ENCODE peak calls at places on chromosomes 7 and 10, in five cellular contexts. F is fibroblast of mammary gland, S is NCI-H446, O is HEK293T, U is midbrain. A is an unnamed sample.
A peak's percentile ranks its signal among the peaks of the same experiment; 100 is the strongest.

GRCh38 chr7:34750209-34750608 is 92.2 kb downstream of the NPSR1 start:
- DNase-seq in F (no peak), U (no peak), O (no peak), S (no peak), A (no peak)

GRCh38 chr10:110818311-110819257 is 53.1 kb upstream of the PDCD4 start:
- DNase-seq in O (no peak), U (no peak), S (no peak), F (no peak), A (no peak)

GRCh38 chr10:133313192-133313591 is 4.5 kb downstream of the ZNF511 start:
- DNase-seq in U (no peak), S (no peak), F (no peak), O (no peak), A (no peak)

GRCh38 chr10:73847031-73847430 is 27.3 kb downstream of the CAMK2G start:
- DNase-seq in F (no peak), S (no peak), O (no peak), U (no peak), A (no peak)

GRCh38 chr7:130959743-130960207 is 225.8 kb upstream of the KLF14 start:
- DNase-seq in U (no peak), F (peak; percentile 86), O (peak; percentile 45), S (no peak), A (no peak)

GRCh38 chr7:117479480-117480224 is at the start of gene CFTR:
- DNase-seq in U (no peak), F (no peak), O (no peak), S (no peak), A (no peak)

GRCh38 chr10:123944661-123945060 is 53.1 kb upstream of the CPXM2 start:
- DNase-seq in U (no peak), S (no peak), F (no peak), O (no peak), A (no peak)

GRCh38 chr7:17043012-17043877 is 161.5 kb upstream of the AGR3 start:
- DNase-seq in F (peak; percentile 52), S (no peak), O (no peak), U (no peak), A (no peak)

GRCh38 chr10:108392286-108392685 is 1227.8 kb upstream of the SORCS1 start:
- DNase-seq in F (peak; percentile 70), S (no peak), U (no peak), O (no peak), A (no peak)

GRCh38 chr7:142785841-142786250 is 15.1 kb downstream of the PRSS2 start:
- DNase-seq in F (no peak), O (no peak), U (no peak), S (no peak), A (no peak)

GRCh38 chr7:5423844-5424688 is 432 bp upstream of the TNRC18 start:
- DNase-seq in U (peak; percentile 97), S (peak; percentile 99), O (peak; percentile 85), F (peak; percentile 99), A (peak; percentile 96)

GRCh38 chr10:70432101-70432500 is 9.4 kb downstream of the NODAL start:
- DNase-seq in O (no peak), U (peak; percentile 77), F (no peak), S (no peak), A (no peak)

GRCh38 chr7:105920766-105921165 is 42.3 kb upstream of the CDHR3 start:
- DNase-seq in S (no peak), U (no peak), O (no peak), F (no peak), A (no peak)

GRCh38 chr10:87054373-87055295 is 34.5 kb downstream of the FAM25A start:
- DNase-seq in F (peak; percentile 71), O (peak; percentile 12), S (no peak), U (no peak), A (no peak)

GRCh38 chr7:25841575-25841974 is 310.4 kb upstream of the NFE2L3 start:
- DNase-seq in O (no peak), F (no peak), S (no peak), U (no peak), A (no peak)

GRCh38 chr10:63587191-63587590 is 66.0 kb downstream of the REEP3 start:
- DNase-seq in O (no peak), S (no peak), F (no peak), U (no peak), A (no peak)

GRCh38 chr10:70617798-70618568 is 15.4 kb upstream of the PRF1 start:
- DNase-seq in O (no peak), U (no peak), S (peak; percentile 1), F (peak; percentile 80), A (no peak)

GRCh38 chr10:99849525-99849924 is 67.1 kb downstream of the ABCC2 start:
- DNase-seq in S (no peak), O (no peak), U (no peak), F (no peak), A (no peak)

GRCh38 chr7:80981405-80981804 is 62.6 kb upstream of the SEMA3C start:
- DNase-seq in S (no peak), U (no peak), F (no peak), O (no peak), A (no peak)

GRCh38 chr7:42460948-42461347 is 223.9 kb upstream of the GLI3 start:
- DNase-seq in S (no peak), O (no peak), U (no peak), F (no peak), A (no peak)

GRCh38 chr10:48333856-48334255 is 27.4 kb downstream of the MAPK8 start:
- DNase-seq in S (no peak), O (no peak), U (no peak), F (no peak), A (no peak)

GRCh38 chr10:122544493-122544892 is 16.1 kb upstream of the DMBT1 start:
- DNase-seq in U (no peak), F (no peak), S (no peak), O (no peak), A (no peak)

GRCh38 chr10:90227259-90227658 is 525.9 kb downstream of the KIF20B start:
- DNase-seq in O (no peak), F (peak; percentile 95), S (no peak), U (no peak), A (peak; percentile 42)

GRCh38 chr10:29839826-29840515 is 205.2 kb upstream of the SVIL start:
- DNase-seq in U (no peak), S (no peak), F (no peak), O (no peak), A (no peak)

GRCh38 chr10:70809726-70810125 is 6.0 kb upstream of the SGPL1 start:
- DNase-seq in U (no peak), S (no peak), O (no peak), F (no peak), A (no peak)

GRCh38 chr10:52115823-52116222 is 198.3 kb upstream of the DKK1 start:
- DNase-seq in F (peak; percentile 15), S (no peak), U (no peak), O (no peak), A (peak; percentile 10)

GRCh38 chr10:102153093-102153620 is 968 bp downstream of the NOLC1 start:
- DNase-seq in U (no peak), S (no peak), F (no peak), O (no peak), A (no peak)

GRCh38 chr7:100897111-100897608 is 1.5 kb upstream of the ACHE start:
- DNase-seq in O (peak; percentile 63), S (no peak), U (peak; percentile 65), F (no peak), A (no peak)

GRCh38 chr10:105068497-105068896 is 427.4 kb downstream of the SORCS3 start:
- DNase-seq in S (no peak), F (peak; percentile 34), O (no peak), U (no peak), A (no peak)

GRCh38 chr10:99234067-99234738 is 1.4 kb downstream of the HPSE2 start:
- DNase-seq in O (no peak), F (peak; percentile 54), S (no peak), U (peak; percentile 52), A (no peak)

GRCh38 chr10:132443605-132443997 is 46.6 kb downstream of the PWWP2B start:
- DNase-seq in F (peak; percentile 40), O (peak; percentile 66), U (no peak), S (no peak), A (no peak)

GRCh38 chr7:125195156-125195555 is 265.5 kb upstream of the POT1 start:
- DNase-seq in U (no peak), F (no peak), S (no peak), O (no peak), A (no peak)

A was measured in glomerular endothelial cell.